ENCODE peak calls at places on chromosome 19, in six cellular contexts. G is OCI-LY7, P is GM06990, K is fibroblast of lung, O is lower leg skin, I is tibial artery. D is an unnamed sample.

GRCh38 chr19:54389556-54389955 is 24.8 kb upstream of the LAIR1 start:
- DNase-seq in G (no peak), P (no peak), K (no peak), O (no peak), I (no peak), D (no peak)

GRCh38 chr19:36032251-36033104 is at the start of gene CLIP3:
- DNase-seq in G (no peak), P (peak), K (peak), O (peak), I (peak), D (peak)

GRCh38 chr19:19115954-19116353 is 22.3 kb downstream of the TMEM161A start:
- DNase-seq in G (peak), P (no peak), K (no peak), O (no peak), I (no peak), D (peak)

GRCh38 chr19:5838437-5839311 is 828 bp downstream of the FUT6 start:
- DNase-seq in G (peak), P (no peak), K (no peak), O (no peak), I (no peak), D (no peak)

GRCh38 chr19:41886761-41887710 is 4.1 kb downstream of the ARHGEF1 start:
- DNase-seq in G (peak), P (peak), K (no peak), O (no peak), I (no peak), D (peak)

GRCh38 chr19:31349160-31349881 is at the start of gene TSHZ3:
- DNase-seq in G (no peak), P (no peak), K (peak), O (peak), I (peak), D (no peak)

GRCh38 chr19:49858591-49858985 is 7.6 kb downstream of the PTOV1 start:
- DNase-seq in G (no peak), P (no peak), K (no peak), O (no peak), I (no peak), D (no peak)

GRCh38 chr19:29831686-29832085 is 19.9 kb downstream of the CCNE1 start:
- DNase-seq in G (no peak), P (no peak), K (no peak), O (no peak), I (no peak), D (no peak)

GRCh38 chr19:39390460-39390758 is 497 bp downstream of the PAF1 start:
- DNase-seq in G (no peak), P (no peak), K (no peak), O (peak), I (no peak), D (no peak)

GRCh38 chr19:46426035-46426505 is 2.7 kb downstream of the PNMA8C start:
- DNase-seq in G (no peak), P (no peak), K (peak), O (no peak), I (no peak), D (no peak)

GRCh38 chr19:7534531-7534980 is 961 bp upstream of the PNPLA6 start:
- DNase-seq in G (peak), P (no peak), K (peak), O (peak), I (peak), D (peak)

GRCh38 chr19:6048808-6049405 is 61.4 kb downstream of the RFX2 start:
- DNase-seq in G (peak), P (peak), K (peak), O (peak), I (peak), D (peak)

GRCh38 chr19:10182847-10183246 is 11.9 kb downstream of the DNMT1 start:
- DNase-seq in G (no peak), P (no peak), K (no peak), O (no peak), I (no peak), D (no peak)

GRCh38 chr19:54207908-54208783 is 7.5 kb downstream of the RPS9 start:
- DNase-seq in G (no peak), P (peak), K (peak), O (peak), I (no peak), D (peak)

GRCh38 chr19:35388277-35389054 is 17.6 kb downstream of the GPR42 start:
- DNase-seq in G (no peak), P (no peak), K (no peak), O (peak), I (no peak), D (no peak)

GRCh38 chr19:43651758-43652545 is 12.3 kb upstream of the CADM4 start:
- DNase-seq in G (peak), P (peak), K (peak), O (no peak), I (no peak), D (peak)

GRCh38 chr19:9673912-9674668 is 810 bp downstream of the ZNF562 start:
- DNase-seq in G (peak), P (peak), K (peak), O (peak), I (no peak), D (peak)

GRCh38 chr19:16200776-16201391 is 3.2 kb downstream of the AP1M1 start:
- DNase-seq in G (no peak), P (no peak), K (no peak), O (no peak), I (peak), D (no peak)

GRCh38 chr19:47026156-47026555 is 6.5 kb downstream of the NPAS1 start:
- DNase-seq in G (no peak), P (no peak), K (no peak), O (no peak), I (no peak), D (no peak)

GRCh38 chr19:16325161-16325527 is 518 bp downstream of the KLF2 start:
- DNase-seq in G (peak), P (peak), K (no peak), O (peak), I (peak), D (peak)

GRCh38 chr19:4866595-4867424 is 657 bp downstream of the PLIN3 start:
- DNase-seq in G (peak), P (peak), K (peak), O (peak), I (peak), D (peak)

GRCh38 chr19:34310494-34310981 is 54.5 kb upstream of the GPI start:
- DNase-seq in G (peak), P (no peak), K (no peak), O (no peak), I (no peak), D (no peak)

GRCh38 chr19:35013820-35014754 is 14.0 kb downstream of the GRAMD1A start:
- DNase-seq in G (no peak), P (no peak), K (no peak), O (no peak), I (no peak), D (peak)

GRCh38 chr19:51359294-51359693 is 6.9 kb downstream of the ETFB start:
- DNase-seq in G (no peak), P (no peak), K (peak), O (no peak), I (no peak), D (no peak)

GRCh38 chr19:35344511-35345031 is 3.1 kb upstream of the FFAR1 start:
- DNase-seq in G (no peak), P (no peak), K (no peak), O (peak), I (peak), D (no peak)

GRCh38 chr19:23116802-23117571 is at the start of gene ZNF730:
- DNase-seq in G (peak), P (peak), K (peak), O (no peak), I (peak), D (peak)

GRCh38 chr19:14113762-14114414 is 3.7 kb downstream of the PRKACA start:
- DNase-seq in G (peak), P (no peak), K (no peak), O (no peak), I (no peak), D (peak)
- TF ChIP-seq CTCF in G (peak), P (peak), K (no peak), O (no peak), I (no peak), D (peak)

GRCh38 chr19:55464039-55464668 is 397 bp downstream of the C19orf85 start:
- DNase-seq in G (no peak), P (no peak), K (no peak), O (no peak), I (no peak), D (no peak)

GRCh38 chr19:55466246-55466614 is 1.7 kb upstream of the C19orf85 start:
- DNase-seq in G (no peak), P (no peak), K (no peak), O (no peak), I (no peak), D (no peak)

GRCh38 chr19:55463583-55464031 is 944 bp downstream of the C19orf85 start:
- DNase-seq in G (no peak), P (no peak), K (no peak), O (no peak), I (no peak), D (no peak)

GRCh38 chr19:55465460-55466245 is 1.1 kb upstream of the C19orf85 start:
- DNase-seq in G (no peak), P (no peak), K (no peak), O (no peak), I (no peak), D (no peak)

GRCh38 chr19:55464669-55465068 is at the start of gene C19orf85:
- DNase-seq in G (no peak), P (no peak), K (no peak), O (no peak), I (no peak), D (no peak)
- H3K4me3 ChIP-seq in G (no peak), P (no peak), K (no peak), O (no peak), I (no peak), D (no peak)

GRCh38 chr19:56221851-56222250 is 19.8 kb downstream of the ZSCAN5C start:
- DNase-seq in G (no peak), P (no peak), K (no peak), O (no peak), I (no peak), D (no peak)
- TF ChIP-seq CTCF in G (peak), P (no peak), K (no peak), O (no peak), I (no peak), D (no peak)

DNA sequence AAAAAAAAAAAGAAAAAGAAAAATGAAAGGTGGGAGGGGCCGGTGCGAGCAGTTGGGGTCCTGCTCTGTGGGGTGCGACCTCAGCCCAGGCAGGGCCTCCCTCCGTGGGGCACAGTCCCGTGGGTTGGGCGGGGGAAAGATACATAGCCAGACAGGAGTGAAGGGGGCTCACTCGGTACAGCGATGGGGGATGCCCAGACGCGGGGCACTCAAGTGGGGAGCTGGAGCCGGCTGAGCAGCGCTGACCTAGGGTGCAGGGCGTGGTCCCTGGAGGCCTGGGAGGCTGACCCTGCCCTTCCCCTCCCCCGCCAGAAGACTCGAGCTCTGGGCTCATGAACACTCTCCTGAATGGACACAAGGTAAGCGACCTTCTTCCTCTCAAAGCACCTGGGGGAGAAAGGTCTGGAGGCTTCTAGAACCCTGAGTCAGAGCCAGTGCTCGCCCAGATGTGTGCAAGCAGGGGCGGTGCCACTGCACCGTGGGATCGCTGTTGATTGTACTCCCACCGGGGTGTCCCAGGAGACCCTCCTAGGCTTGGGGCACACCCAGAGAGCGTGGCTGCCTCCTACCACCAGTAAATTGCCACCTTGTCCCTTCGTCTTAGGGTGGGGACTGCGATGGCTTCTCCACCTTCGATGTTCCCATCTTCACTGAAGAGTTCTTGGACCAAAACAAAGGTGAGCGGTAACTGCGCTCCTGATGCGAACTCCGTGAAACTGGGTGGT is 3.4 kb downstream of the HMG20B start:
- DNase-seq in G (no peak), P (no peak), K (no peak), O (no peak), I (no peak), D (no peak)
- H3K4me3 ChIP-seq in G (no peak), P (no peak), K (no peak), O (no peak), I (peak), D (no peak)

GRCh38 chr19:11530432-11530831 is 1.5 kb upstream of the ECSIT start:
- DNase-seq in G (peak), P (peak), K (peak), O (peak), I (peak), D (peak)
- TF ChIP-seq CTCF in G (peak), P (peak), K (peak), O (no peak), I (peak), D (peak)

GRCh38 chr19:15125232-15126067 is 18.2 kb downstream of the SYDE1 start:
- DNase-seq in G (peak), P (peak), K (peak), O (peak), I (peak), D (peak)

GRCh38 chr19:15122331-15123030 is 15.3 kb downstream of the SYDE1 start:
- DNase-seq in G (no peak), P (no peak), K (no peak), O (no peak), I (no peak), D (no peak)

GRCh38 chr19:15124572-15125231 is 17.5 kb downstream of the SYDE1 start:
- DNase-seq in G (peak), P (peak), K (no peak), O (peak), I (no peak), D (peak)

GRCh38 chr19:15123031-15123890 is 16.1 kb downstream of the SYDE1 start:
- DNase-seq in G (no peak), P (no peak), K (no peak), O (no peak), I (no peak), D (no peak)

DNA sequence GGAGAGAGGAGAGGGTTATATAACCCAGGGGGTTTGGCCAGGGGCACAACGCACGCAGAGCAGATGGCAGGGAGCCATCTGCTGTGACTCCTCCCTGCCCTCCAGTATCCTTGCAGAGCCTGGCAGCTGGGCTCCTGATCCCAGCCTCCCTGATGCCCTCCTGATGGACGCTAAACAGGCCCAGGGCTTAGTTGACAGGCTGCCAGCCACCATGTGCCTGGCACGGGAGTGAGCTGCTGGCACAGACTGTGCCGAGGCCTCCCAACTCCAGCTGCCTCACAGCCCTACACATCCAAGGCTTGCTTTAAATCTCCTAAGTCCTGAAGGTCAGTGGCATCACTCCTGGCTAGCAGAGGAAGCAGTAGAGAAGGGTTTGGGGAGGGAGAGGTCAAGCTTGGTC is 16.7 kb downstream of the SYDE1 start:
- DNase-seq in G (no peak), P (no peak), K (no peak), O (no peak), I (peak), D (no peak)
- H3K4me3 ChIP-seq in G (peak), P (peak), K (peak), O (no peak), I (no peak), D (peak)

DNA sequence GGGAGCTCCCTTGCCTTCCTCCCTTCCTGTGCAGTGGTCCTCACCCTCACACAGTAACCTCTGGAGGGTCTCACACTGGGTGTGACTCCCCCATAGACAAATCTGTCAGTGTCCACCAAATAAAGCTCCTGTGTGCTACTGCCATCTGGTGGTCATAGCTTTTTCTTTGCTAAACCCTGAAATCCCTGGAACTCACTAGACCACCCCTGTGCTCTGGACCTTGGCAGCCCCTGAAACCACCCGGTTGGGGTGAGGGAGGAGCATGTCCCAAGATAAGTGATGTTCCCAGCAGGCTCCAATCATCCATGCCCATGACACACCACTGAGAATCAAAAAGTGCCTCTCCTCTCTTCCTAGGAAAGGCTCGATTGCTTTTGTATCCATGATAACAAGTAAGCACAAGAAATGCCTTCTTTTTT is 6.5 kb upstream of the HSD17B14 start:
- DNase-seq in G (peak), P (no peak), K (peak), O (no peak), I (no peak), D (peak)
- TF ChIP-seq CTCF in G (peak), P (peak), K (peak), O (peak), I (peak), D (peak)

GRCh38 chr19:13164370-13165090 is 14.3 kb downstream of the IER2 start:
- DNase-seq in G (peak), P (peak), K (peak), O (peak), I (peak), D (peak)

GRCh38 chr19:13160557-13160956 is 10.3 kb downstream of the IER2 start:
- DNase-seq in G (no peak), P (no peak), K (peak), O (no peak), I (no peak), D (no peak)

GRCh38 chr19:13162749-13163608 is 12.8 kb downstream of the IER2 start:
- DNase-seq in G (peak), P (peak), K (peak), O (peak), I (peak), D (peak)

GRCh38 chr19:13165091-13165997 is 15.1 kb downstream of the IER2 start:
- DNase-seq in G (no peak), P (no peak), K (no peak), O (no peak), I (no peak), D (no peak)

DNA sequence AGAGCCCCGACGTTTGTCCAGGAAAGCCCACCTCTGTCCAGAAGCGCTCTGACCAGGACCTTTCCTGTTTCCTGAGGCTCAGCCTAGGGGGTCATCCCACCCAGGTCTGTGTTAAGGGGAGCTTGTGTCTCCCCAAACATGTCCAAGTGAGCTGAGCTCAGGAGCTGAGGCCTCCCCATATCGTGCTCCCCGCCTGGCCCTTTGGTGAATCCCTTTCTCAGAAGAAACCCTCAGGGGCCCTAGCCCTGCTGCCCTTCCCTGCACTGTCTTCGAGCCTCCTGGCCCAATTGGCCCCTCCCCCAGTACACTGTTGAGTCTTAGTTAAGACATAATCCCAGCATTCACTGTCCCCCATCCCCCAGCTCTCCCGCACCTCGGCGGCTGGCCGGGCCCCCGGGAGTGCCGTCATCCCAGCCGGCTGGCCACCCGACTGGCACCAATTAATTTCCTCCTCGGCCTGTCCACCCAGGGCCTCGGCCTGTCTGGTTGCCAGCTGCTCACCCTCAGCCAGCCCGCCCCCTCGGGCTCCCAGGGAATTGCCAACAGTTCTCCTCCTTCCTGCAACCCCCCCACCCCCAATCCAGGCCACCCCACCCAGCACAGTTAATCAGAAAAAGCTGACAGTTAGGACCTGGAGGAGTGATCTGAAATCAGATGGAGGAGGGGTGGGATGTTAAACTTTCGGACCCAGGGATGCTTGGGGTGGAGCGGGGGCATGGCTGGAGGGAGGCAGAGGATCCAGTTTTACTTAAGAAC is 13.6 kb downstream of the IER2 start:
- DNase-seq in G (peak), P (peak), K (peak), O (peak), I (peak), D (peak)
- H3K4me3 ChIP-seq in G (peak), P (no peak), K (peak), O (no peak), I (peak), D (no peak)

D was measured in GM12865.